ENCODE peak calls at places on chromosome 13, in ten cellular contexts. One of them, this sample, is unnamed.

GRCh38 chr13:23715762-23716235 is 145.6 kb downstream of the TNFRSF19 start:
- DNase-seq in activated naive CD8-positive, alpha-beta T cell treated with anti-CD3 and anti-CD28 coated beads, Interleukin-2, amount 10 ng/mL, durations not matched to agents 7 days and 5 days: no peak
- DNase-seq in B cell: no peak
- DNase-seq in BJ: no peak
- DNase-seq in choroid plexus epithelial cell: peak
- DNase-seq in iris pigment epithelial cell: peak
- DNase-seq in neural crest cell: no peak
- DNase-seq in stimulated activated CD4-positive, alpha-beta T cell treated with anti-CD3 and anti-CD28 coated beads, Interleukin-12 subunit alpha, Interleukin-12 subunit beta, amount 100 ng/mL, for 24 hours: no peak
- DNase-seq in kidney epithelial cell: no peak
- DNase-seq in nephron progenitor cell: peak
- DNase-seq in this sample: no peak

GRCh38 chr13:35157143-35157755 is 215.2 kb downstream of the NBEA start:
- DNase-seq in activated naive CD8-positive, alpha-beta T cell treated with anti-CD3 and anti-CD28 coated beads, Interleukin-2, amount 10 ng/mL, durations not matched to agents 7 days and 5 days: no peak
- DNase-seq in B cell: no peak
- DNase-seq in BJ: no peak
- DNase-seq in choroid plexus epithelial cell: peak
- DNase-seq in iris pigment epithelial cell: peak
- DNase-seq in neural crest cell: peak
- DNase-seq in stimulated activated CD4-positive, alpha-beta T cell treated with anti-CD3 and anti-CD28 coated beads, Interleukin-12 subunit alpha, Interleukin-12 subunit beta, amount 100 ng/mL, for 24 hours: no peak
- DNase-seq in kidney epithelial cell: no peak
- DNase-seq in nephron progenitor cell: peak
- DNase-seq in this sample: peak

GRCh38 chr13:109205315-109205714 is 575.9 kb downstream of the MYO16 start:
- DNase-seq in activated naive CD8-positive, alpha-beta T cell treated with anti-CD3 and anti-CD28 coated beads, Interleukin-2, amount 10 ng/mL, durations not matched to agents 7 days and 5 days: no peak
- DNase-seq in B cell: no peak
- DNase-seq in BJ: no peak
- DNase-seq in choroid plexus epithelial cell: no peak
- DNase-seq in iris pigment epithelial cell: no peak
- DNase-seq in neural crest cell: no peak
- DNase-seq in stimulated activated CD4-positive, alpha-beta T cell treated with anti-CD3 and anti-CD28 coated beads, Interleukin-12 subunit alpha, Interleukin-12 subunit beta, amount 100 ng/mL, for 24 hours: no peak
- DNase-seq in kidney epithelial cell: no peak
- DNase-seq in nephron progenitor cell: no peak
- DNase-seq in this sample: no peak

GRCh38 chr13:98142427-98143156 is at the start of gene FARP1:
- DNase-seq in activated naive CD8-positive, alpha-beta T cell treated with anti-CD3 and anti-CD28 coated beads, Interleukin-2, amount 10 ng/mL, durations not matched to agents 7 days and 5 days: peak
- DNase-seq in B cell: peak
- DNase-seq in BJ: no peak
- DNase-seq in choroid plexus epithelial cell: peak
- DNase-seq in iris pigment epithelial cell: peak
- DNase-seq in neural crest cell: peak
- DNase-seq in stimulated activated CD4-positive, alpha-beta T cell treated with anti-CD3 and anti-CD28 coated beads, Interleukin-12 subunit alpha, Interleukin-12 subunit beta, amount 100 ng/mL, for 24 hours: no peak
- DNase-seq in kidney epithelial cell: no peak
- DNase-seq in nephron progenitor cell: peak
- DNase-seq in this sample: no peak

GRCh38 chr13:62643799-62644484 is 1228.3 kb upstream of the PCDH20 start:
- DNase-seq in activated naive CD8-positive, alpha-beta T cell treated with anti-CD3 and anti-CD28 coated beads, Interleukin-2, amount 10 ng/mL, durations not matched to agents 7 days and 5 days: no peak
- DNase-seq in B cell: no peak
- DNase-seq in BJ: no peak
- DNase-seq in choroid plexus epithelial cell: no peak
- DNase-seq in iris pigment epithelial cell: no peak
- DNase-seq in neural crest cell: no peak
- DNase-seq in stimulated activated CD4-positive, alpha-beta T cell treated with anti-CD3 and anti-CD28 coated beads, Interleukin-12 subunit alpha, Interleukin-12 subunit beta, amount 100 ng/mL, for 24 hours: no peak
- DNase-seq in kidney epithelial cell: no peak
- DNase-seq in nephron progenitor cell: no peak
- DNase-seq in this sample: no peak

GRCh38 chr13:113550453-113550852 is 34.1 kb upstream of the TFDP1 start:
- DNase-seq in activated naive CD8-positive, alpha-beta T cell treated with anti-CD3 and anti-CD28 coated beads, Interleukin-2, amount 10 ng/mL, durations not matched to agents 7 days and 5 days: no peak
- DNase-seq in B cell: no peak
- DNase-seq in BJ: no peak
- DNase-seq in choroid plexus epithelial cell: no peak
- DNase-seq in iris pigment epithelial cell: no peak
- DNase-seq in neural crest cell: no peak
- DNase-seq in stimulated activated CD4-positive, alpha-beta T cell treated with anti-CD3 and anti-CD28 coated beads, Interleukin-12 subunit alpha, Interleukin-12 subunit beta, amount 100 ng/mL, for 24 hours: no peak
- DNase-seq in kidney epithelial cell: no peak
- DNase-seq in nephron progenitor cell: no peak
- DNase-seq in this sample: no peak

GRCh38 chr13:87498681-87499080 is 172.5 kb upstream of the SLITRK5 start:
- DNase-seq in activated naive CD8-positive, alpha-beta T cell treated with anti-CD3 and anti-CD28 coated beads, Interleukin-2, amount 10 ng/mL, durations not matched to agents 7 days and 5 days: no peak
- DNase-seq in B cell: no peak
- DNase-seq in BJ: no peak
- DNase-seq in choroid plexus epithelial cell: peak
- DNase-seq in iris pigment epithelial cell: peak
- DNase-seq in neural crest cell: peak
- DNase-seq in stimulated activated CD4-positive, alpha-beta T cell treated with anti-CD3 and anti-CD28 coated beads, Interleukin-12 subunit alpha, Interleukin-12 subunit beta, amount 100 ng/mL, for 24 hours: no peak
- DNase-seq in kidney epithelial cell: no peak
- DNase-seq in nephron progenitor cell: peak
- DNase-seq in this sample: no peak

GRCh38 chr13:30340367-30341184 is 33.2 kb upstream of the KATNAL1 start:
- DNase-seq in activated naive CD8-positive, alpha-beta T cell treated with anti-CD3 and anti-CD28 coated beads, Interleukin-2, amount 10 ng/mL, durations not matched to agents 7 days and 5 days: no peak
- DNase-seq in B cell: no peak
- DNase-seq in BJ: peak
- DNase-seq in choroid plexus epithelial cell: peak
- DNase-seq in iris pigment epithelial cell: peak
- DNase-seq in neural crest cell: no peak
- DNase-seq in stimulated activated CD4-positive, alpha-beta T cell treated with anti-CD3 and anti-CD28 coated beads, Interleukin-12 subunit alpha, Interleukin-12 subunit beta, amount 100 ng/mL, for 24 hours: no peak
- DNase-seq in kidney epithelial cell: no peak
- DNase-seq in nephron progenitor cell: no peak
- DNase-seq in this sample: peak

GRCh38 chr13:51806571-51806970 is 2.6 kb upstream of the DHRS12 start:
- DNase-seq in activated naive CD8-positive, alpha-beta T cell treated with anti-CD3 and anti-CD28 coated beads, Interleukin-2, amount 10 ng/mL, durations not matched to agents 7 days and 5 days: no peak
- DNase-seq in B cell: no peak
- DNase-seq in BJ: no peak
- DNase-seq in choroid plexus epithelial cell: peak
- DNase-seq in iris pigment epithelial cell: peak
- DNase-seq in neural crest cell: no peak
- DNase-seq in stimulated activated CD4-positive, alpha-beta T cell treated with anti-CD3 and anti-CD28 coated beads, Interleukin-12 subunit alpha, Interleukin-12 subunit beta, amount 100 ng/mL, for 24 hours: no peak
- DNase-seq in kidney epithelial cell: no peak
- DNase-seq in nephron progenitor cell: no peak
- DNase-seq in this sample: no peak

GRCh38 chr13:112587767-112588489 is at the start of gene TUBGCP3:
- DNase-seq in activated naive CD8-positive, alpha-beta T cell treated with anti-CD3 and anti-CD28 coated beads, Interleukin-2, amount 10 ng/mL, durations not matched to agents 7 days and 5 days: peak
- DNase-seq in B cell: peak
- DNase-seq in BJ: peak
- DNase-seq in choroid plexus epithelial cell: peak
- DNase-seq in iris pigment epithelial cell: peak
- DNase-seq in neural crest cell: peak
- DNase-seq in stimulated activated CD4-positive, alpha-beta T cell treated with anti-CD3 and anti-CD28 coated beads, Interleukin-12 subunit alpha, Interleukin-12 subunit beta, amount 100 ng/mL, for 24 hours: peak
- DNase-seq in kidney epithelial cell: peak
- DNase-seq in nephron progenitor cell: peak
- DNase-seq in this sample: peak

GRCh38 chr13:21069561-21070004 is 8.2 kb upstream of the LATS2 start:
- DNase-seq in activated naive CD8-positive, alpha-beta T cell treated with anti-CD3 and anti-CD28 coated beads, Interleukin-2, amount 10 ng/mL, durations not matched to agents 7 days and 5 days: no peak
- DNase-seq in B cell: no peak
- DNase-seq in BJ: peak
- DNase-seq in choroid plexus epithelial cell: peak
- DNase-seq in iris pigment epithelial cell: peak
- DNase-seq in neural crest cell: no peak
- DNase-seq in stimulated activated CD4-positive, alpha-beta T cell treated with anti-CD3 and anti-CD28 coated beads, Interleukin-12 subunit alpha, Interleukin-12 subunit beta, amount 100 ng/mL, for 24 hours: no peak
- DNase-seq in kidney epithelial cell: peak
- DNase-seq in nephron progenitor cell: no peak
- DNase-seq in this sample: no peak

GRCh38 chr13:24220086-24220703 is 59.7 kb downstream of the SPATA13 start:
- DNase-seq in activated naive CD8-positive, alpha-beta T cell treated with anti-CD3 and anti-CD28 coated beads, Interleukin-2, amount 10 ng/mL, durations not matched to agents 7 days and 5 days: no peak
- DNase-seq in B cell: peak
- DNase-seq in BJ: no peak
- DNase-seq in choroid plexus epithelial cell: peak
- DNase-seq in iris pigment epithelial cell: peak
- DNase-seq in neural crest cell: peak
- DNase-seq in stimulated activated CD4-positive, alpha-beta T cell treated with anti-CD3 and anti-CD28 coated beads, Interleukin-12 subunit alpha, Interleukin-12 subunit beta, amount 100 ng/mL, for 24 hours: no peak
- DNase-seq in kidney epithelial cell: peak
- DNase-seq in nephron progenitor cell: peak
- DNase-seq in this sample: peak

GRCh38 chr13:27211771-27212364 is 39.5 kb upstream of the RPL21 start:
- DNase-seq in activated naive CD8-positive, alpha-beta T cell treated with anti-CD3 and anti-CD28 coated beads, Interleukin-2, amount 10 ng/mL, durations not matched to agents 7 days and 5 days: no peak
- DNase-seq in B cell: no peak
- DNase-seq in BJ: no peak
- DNase-seq in choroid plexus epithelial cell: peak
- DNase-seq in iris pigment epithelial cell: peak
- DNase-seq in neural crest cell: no peak
- DNase-seq in stimulated activated CD4-positive, alpha-beta T cell treated with anti-CD3 and anti-CD28 coated beads, Interleukin-12 subunit alpha, Interleukin-12 subunit beta, amount 100 ng/mL, for 24 hours: no peak
- DNase-seq in kidney epithelial cell: peak
- DNase-seq in nephron progenitor cell: no peak
- DNase-seq in this sample: no peak

GRCh38 chr13:41978007-41978406 is 17.1 kb upstream of the VWA8 start:
- DNase-seq in activated naive CD8-positive, alpha-beta T cell treated with anti-CD3 and anti-CD28 coated beads, Interleukin-2, amount 10 ng/mL, durations not matched to agents 7 days and 5 days: no peak
- DNase-seq in B cell: no peak
- DNase-seq in BJ: no peak
- DNase-seq in choroid plexus epithelial cell: no peak
- DNase-seq in iris pigment epithelial cell: no peak
- DNase-seq in neural crest cell: no peak
- DNase-seq in stimulated activated CD4-positive, alpha-beta T cell treated with anti-CD3 and anti-CD28 coated beads, Interleukin-12 subunit alpha, Interleukin-12 subunit beta, amount 100 ng/mL, for 24 hours: no peak
- DNase-seq in kidney epithelial cell: no peak
- DNase-seq in nephron progenitor cell: no peak
- DNase-seq in this sample: no peak